ENCODE peak calls at places on chromosomes 16 and 17, in five cellular contexts. E, X, D, O and J are unnamed samples.

GRCh38 chr16:31143036-31143888 is 6.6 kb downstream of the PRSS36 start:
- DNase-seq in E (no peak), X (no peak), D (no peak), O (no peak), J (no peak)

GRCh38 chr16:58021661-58022551 is 3.6 kb upstream of the MMP15 start:
- DNase-seq in E (no peak), X (no peak), D (no peak), O (peak; percentile 82), J (no peak)

GRCh38 chr16:16863672-16864071 is 484.7 kb downstream of the NPIPA7 start:
- DNase-seq in E (no peak), X (no peak), D (no peak), O (no peak), J (no peak)

GRCh38 chr16:68490829-68491575 is 42.7 kb upstream of the SMPD3 start:
- DNase-seq in E (no peak), X (peak; percentile 27), D (no peak), O (peak; percentile 61), J (no peak)

GRCh38 chr16:2147981-2148671 is at the start of gene RAB26:
- DNase-seq in E (peak; percentile 81), X (peak; percentile 84), D (no peak), O (peak; percentile 33), J (peak; percentile 82)

GRCh38 chr17:75343007-75343406 is 53.8 kb upstream of the SLC25A19 start:
- DNase-seq in E (no peak), X (no peak), D (no peak), O (no peak), J (no peak)

GRCh38 chr17:82356028-82356427 is 3.0 kb upstream of the TEX19 start:
- DNase-seq in E (no peak), X (no peak), D (no peak), O (no peak), J (no peak)

GRCh38 chr16:59412275-59412841 is 678.2 kb upstream of the GOT2 start:
- DNase-seq in E (peak; percentile 1), X (peak; percentile 67), D (no peak), O (peak; percentile 30), J (no peak)

GRCh38 chr16:72983728-72984350 is 64.1 kb downstream of the ZFHX3 start:
- DNase-seq in E (no peak), X (no peak), D (no peak), O (no peak), J (no peak)

GRCh38 chr17:73586921-73587680 is 57.1 kb downstream of the SDK2 start:
- DNase-seq in E (peak; percentile 53), X (peak; percentile 21), D (no peak), O (no peak), J (peak; percentile 41)
- TF ChIP-seq RAD21 in E (peak; percentile 18), X (no peak), D (no peak), O (no peak), J (no peak)

DNA sequence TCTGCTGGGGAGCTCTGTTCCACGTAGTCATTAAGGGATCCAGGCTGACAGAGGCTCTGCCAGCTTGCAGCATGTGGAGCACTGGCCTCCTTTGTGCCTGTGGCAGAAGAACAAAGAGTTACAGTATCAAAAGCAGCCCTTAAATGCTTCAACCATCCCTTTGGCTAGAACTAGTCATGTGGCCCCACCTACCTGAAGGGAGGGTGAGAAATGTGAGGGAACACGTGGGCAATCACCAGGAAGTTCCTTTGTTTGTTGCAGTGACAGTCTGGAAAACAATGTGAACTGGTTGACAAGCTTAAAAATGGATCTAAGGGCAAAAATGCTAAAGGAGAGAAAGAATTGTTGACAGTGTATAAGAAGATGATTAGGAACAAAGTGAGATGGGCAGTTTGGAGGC is 290.4 kb upstream of the HSBP1 start:
- DNase-seq in E (no peak), X (no peak), D (no peak), O (no peak), J (no peak)
- TF ChIP-seq CEBPB in E (no peak), X (no peak), D (no peak), O (no peak), J (no peak)

GRCh38 chr16:27109666-27110523 is 43.2 kb downstream of the C16orf82 start:
- DNase-seq in E (peak; percentile 83), X (peak; percentile 55), D (no peak), O (peak; percentile 47), J (peak; percentile 62)
- TF ChIP-seq CTCF in E (peak; percentile 89), X (peak; percentile 91), D (peak; percentile 82), O (peak; percentile 91), J (peak; percentile 86)

GRCh38 chr17:11991461-11991860 is 5.8 kb downstream of the ZNF18 start:
- DNase-seq in E (no peak), X (no peak), D (no peak), O (no peak), J (no peak)

GRCh38 chr17:11999715-12000114 is 2.4 kb upstream of the ZNF18 start:
- DNase-seq in E (no peak), X (no peak), D (no peak), O (no peak), J (no peak)

GRCh38 chr17:11997972-11998233 is 628 bp upstream of the ZNF18 start:
- DNase-seq in E (no peak), X (no peak), D (no peak), O (no peak), J (no peak)

GRCh38 chr17:11997147-11997971 is at the start of gene ZNF18:
- DNase-seq in E (peak; percentile 92), X (peak; percentile 96), D (peak; percentile 68), O (peak; percentile 90), J (peak; percentile 82)

DNA sequence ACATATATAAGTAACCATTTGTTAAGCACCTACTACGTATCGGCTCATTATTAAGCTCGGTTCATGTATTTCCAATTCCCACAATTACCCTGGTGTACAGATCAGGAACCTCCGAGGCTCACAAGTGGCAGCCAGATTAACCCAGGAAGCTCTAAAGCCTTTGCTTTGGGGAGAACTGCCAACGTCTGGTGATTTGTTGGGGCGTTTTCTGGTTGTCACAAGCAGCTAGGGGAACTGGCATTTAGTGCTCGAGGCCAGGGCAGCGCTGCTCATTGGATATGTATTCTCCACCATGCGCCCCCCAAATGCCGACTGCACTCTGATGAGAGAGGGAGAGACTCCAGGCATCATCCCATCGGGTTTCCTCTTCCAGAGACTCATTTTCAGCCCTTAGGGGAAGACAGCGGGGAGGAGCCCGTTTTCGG is 541 bp downstream of the ZNF18 start:
- DNase-seq in E (peak; percentile 48), X (peak; percentile 58), D (peak; percentile 24), O (peak; percentile 28), J (peak; percentile 39)
- TF ChIP-seq RAD21 in E (no peak), X (no peak), D (no peak), O (no peak), J (no peak)

DNA sequence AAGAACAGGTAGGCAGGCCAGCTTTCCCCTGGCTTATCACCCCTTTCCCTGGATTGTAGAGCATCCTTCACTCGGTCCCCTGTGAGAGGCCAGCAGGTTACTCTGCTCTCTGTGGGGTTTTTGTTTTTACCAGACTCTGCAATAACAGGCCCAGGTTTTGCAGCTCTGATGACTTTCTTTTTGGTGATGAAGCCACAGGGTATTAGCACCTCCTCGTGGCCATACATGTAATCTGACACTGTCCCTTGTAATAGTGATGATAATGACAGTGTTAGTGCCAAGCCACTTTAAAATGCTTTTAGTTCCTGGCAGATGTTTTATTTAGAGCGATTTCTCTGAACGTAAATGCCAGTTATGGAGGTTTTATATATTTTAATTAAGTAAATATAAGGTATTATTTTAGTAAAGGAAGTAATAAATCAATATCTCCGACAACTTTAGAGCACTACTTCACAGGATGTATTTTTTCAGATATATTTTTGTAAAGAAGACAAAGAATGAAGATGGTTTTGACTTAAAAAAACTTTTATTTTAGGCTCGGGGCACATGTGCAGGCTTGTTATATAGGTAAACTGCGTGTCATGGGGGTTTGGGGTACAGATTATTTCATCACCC is 38.0 kb upstream of the CPHXL start:
- DNase-seq in E (peak; percentile 72), X (peak; percentile 72), D (peak; percentile 53), O (peak; percentile 70), J (peak; percentile 69)
- TF ChIP-seq CEBPB in E (no peak), X (no peak), D (no peak), O (no peak), J (no peak)

GRCh38 chr17:32114536-32114935 is 27.8 kb upstream of the RHOT1 start:
- DNase-seq in E (no peak), X (no peak), D (no peak), O (no peak), J (no peak)

GRCh38 chr17:32112416-32112815 is 29.9 kb upstream of the RHOT1 start:
- DNase-seq in E (peak; percentile 51), X (no peak), D (no peak), O (no peak), J (no peak)

GRCh38 chr17:32110596-32110995 is 31.7 kb upstream of the RHOT1 start:
- DNase-seq in E (no peak), X (no peak), D (no peak), O (no peak), J (no peak)

GRCh38 chr17:32116937-32117336 is 25.4 kb upstream of the RHOT1 start:
- DNase-seq in E (no peak), X (no peak), D (no peak), O (no peak), J (no peak)

GRCh38 chr17:32111141-32111771 is 31.0 kb upstream of the RHOT1 start:
- DNase-seq in E (peak; percentile 87), X (peak; percentile 68), D (no peak), O (peak; percentile 68), J (peak; percentile 52)
- TF ChIP-seq CTCF in E (peak; percentile 96), X (peak; percentile 28), D (peak; percentile 16), O (peak; percentile 20), J (peak; percentile 54)

GRCh38 chr17:31013844-31014243 is 43.0 kb downstream of the RNF135 start:
- DNase-seq in E (no peak), X (no peak), D (no peak), O (no peak), J (no peak)

GRCh38 chr17:31019004-31019403 is 48.2 kb downstream of the RNF135 start:
- DNase-seq in E (no peak), X (no peak), D (no peak), O (no peak), J (no peak)

DNA sequence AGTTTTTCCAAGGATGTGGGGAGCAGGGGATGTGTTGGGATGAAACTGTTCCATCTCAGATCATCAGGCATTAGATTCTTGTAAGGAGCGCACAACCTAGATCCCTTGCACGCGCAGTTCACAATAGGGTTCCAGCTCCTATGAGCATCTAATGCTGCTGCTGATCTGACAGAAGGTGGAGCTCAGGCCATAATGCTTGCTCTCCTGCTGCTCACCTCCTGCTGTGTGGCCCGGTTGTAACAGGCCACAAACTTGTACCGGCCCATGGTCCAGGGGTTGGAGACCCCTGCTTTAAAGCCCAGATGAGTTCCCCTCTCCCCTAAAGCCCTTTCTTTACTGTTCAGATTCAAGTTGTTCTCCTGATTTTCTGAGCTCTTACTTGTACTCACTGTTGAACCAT is 44.8 kb downstream of the RNF135 start:
- DNase-seq in E (peak; percentile 34), X (no peak), D (no peak), O (no peak), J (no peak)
- TF ChIP-seq RAD21 in E (peak; percentile 79), X (peak; percentile 48), D (peak; percentile 32), O (peak; percentile 8), J (no peak)